ENCODE peak calls at places on chromosomes 5 and 9, in eight cellular contexts. O, T, K, M, F, B, G and L are unnamed samples.

GRCh38 chr5:151589878-151590570 is 1.1 kb downstream of the FAT2 start:
- DNase-seq in B (no peak), G (no peak), F (peak), M (no peak), T (no peak), K (no peak), O (no peak), L (peak)

GRCh38 chr9:33817327-33818166 is 587 bp downstream of the UBE2R2 start:
- DNase-seq in G (no peak), F (peak), O (peak), B (peak), M (peak), T (peak), K (peak), L (peak)

GRCh38 chr5:19734706-19735240 is 253.2 kb downstream of the CDH18 start:
- DNase-seq in M (no peak), T (no peak), B (no peak), O (no peak), G (no peak), K (no peak), F (peak), L (peak)

GRCh38 chr9:21110708-21111576 is 30.7 kb downstream of the IFNW1 start:
- DNase-seq in O (peak), T (peak), F (peak), K (peak), G (no peak), M (no peak), B (no peak), L (peak)

GRCh38 chr5:36928947-36929346 is 52.4 kb downstream of the NIPBL start:
- DNase-seq in T (no peak), K (no peak), F (peak), M (no peak), O (peak), G (no peak), B (no peak), L (peak)

GRCh38 chr9:130422546-130422945 is 22.2 kb upstream of the ASS1 start:
- DNase-seq in O (no peak), T (no peak), M (no peak), B (no peak), F (no peak), K (no peak), G (no peak), L (no peak)

GRCh38 chr9:72579190-72579589 is 57.8 kb downstream of the TMC1 start:
- DNase-seq in T (peak), O (peak), B (no peak), K (no peak), F (peak), G (no peak), M (no peak), L (peak)

GRCh38 chr5:139186752-139187326 is 11.3 kb downstream of the SIL1 start:
- DNase-seq in O (no peak), T (no peak), F (no peak), G (no peak), K (no peak), B (no peak), M (no peak), L (no peak)